ENCODE peak calls at places on chromosomes 2 and 18, in eight cellular contexts. K is sigmoid colon; F is kidney; Z is left ventricle myocardium inferior; A is hepatocyte; W is AG04450; I is PC-3; T is CD4-positive, alpha-beta T cell. P is an unnamed sample.

GRCh38 chr18:59579509-59579908 is 117.7 kb downstream of the CCBE1 start:
- DNase-seq in I (no peak), F (no peak), A (no peak), T (no peak), Z (no peak), W (no peak), K (no peak), P (no peak)

GRCh38 chr2:65528241-65528574 is 95.8 kb upstream of the SPRED2 start:
- DNase-seq in K (no peak), I (no peak), Z (no peak), F (no peak), W (no peak), A (peak), T (no peak), P (no peak)

GRCh38 chr2:160140471-160140870 is 59.6 kb downstream of the ITGB6 start:
- DNase-seq in W (no peak), T (no peak), I (no peak), Z (no peak), K (no peak), A (no peak), F (no peak), P (no peak)

GRCh38 chr2:226002438-226002837 is 602.9 kb downstream of the NYAP2 start:
- DNase-seq in A (peak), T (no peak), W (no peak), F (no peak), K (no peak), Z (no peak), I (peak), P (no peak)

GRCh38 chr18:9362869-9363268 is 28.3 kb downstream of the TWSG1 start:
- DNase-seq in T (no peak), I (peak), Z (no peak), K (no peak), A (peak), W (no peak), F (no peak), P (no peak)

GRCh38 chr2:187034434-187034833 is 185.5 kb upstream of the ZSWIM2 start:
- DNase-seq in I (no peak), Z (no peak), K (no peak), T (no peak), W (no peak), F (no peak), A (no peak), P (no peak)

GRCh38 chr2:47999512-47999911 is 93.2 kb upstream of the FBXO11 start:
- DNase-seq in A (no peak), F (no peak), W (no peak), I (no peak), K (no peak), Z (no peak), T (no peak), P (no peak)

GRCh38 chr2:20350105-20350712 is 435 bp downstream of the PUM2 start:
- DNase-seq in F (peak), Z (peak), W (no peak), K (peak), I (peak), T (peak), A (peak), P (peak)

GRCh38 chr18:59446012-59446411 is 86.9 kb upstream of the LMAN1 start:
- DNase-seq in W (no peak), I (no peak), T (no peak), F (no peak), A (peak), Z (no peak), K (no peak), P (no peak)

GRCh38 chr2:172848549-172848948 is 112.9 kb downstream of the RAPGEF4 start:
- DNase-seq in F (no peak), I (no peak), T (no peak), K (no peak), Z (no peak), A (no peak), W (no peak), P (no peak)

GRCh38 chr2:9708683-9709538 is 78.1 kb upstream of the YWHAQ start:
- DNase-seq in W (no peak), I (no peak), A (no peak), F (no peak), K (no peak), Z (no peak), T (no peak), P (no peak)

GRCh38 chr18:58447342-58448190 is 181.3 kb downstream of the ALPK2 start:
- DNase-seq in K (peak), Z (no peak), W (no peak), I (no peak), T (no peak), A (no peak), F (no peak), P (no peak)

GRCh38 chr2:132562245-132562644 is 107.8 kb downstream of the LYPD1 start:
- DNase-seq in K (no peak), A (no peak), I (no peak), Z (no peak), T (no peak), F (no peak), W (no peak), P (no peak)

GRCh38 chr2:96251721-96252292 is 14.0 kb downstream of the TMEM127 start:
- DNase-seq in K (peak), T (no peak), I (peak), Z (peak), F (peak), W (peak), A (peak), P (no peak)

GRCh38 chr2:127526940-127527804 is 883 bp upstream of the IWS1 start:
- DNase-seq in T (no peak), I (peak), W (no peak), Z (no peak), K (no peak), F (no peak), A (peak), P (no peak)
- TF ChIP-seq CTCF in T (no peak), I (peak), W (no peak), Z (no peak), K (no peak), F (peak), A (peak), P (no peak)

GRCh38 chr2:136378712-136379595 is 261.0 kb upstream of the CXCR4 start:
- DNase-seq in I (peak), Z (peak), W (no peak), T (peak), K (no peak), F (no peak), A (peak), P (no peak)
- TF ChIP-seq CTCF in I (peak), Z (peak), W (peak), T (peak), K (peak), F (peak), A (peak), P (peak)

GRCh38 chr2:40032650-40033319 is 253.7 kb upstream of the THUMPD2 start:
- DNase-seq in K (no peak), I (peak), A (no peak), F (no peak), T (no peak), W (no peak), Z (no peak), P (no peak)

GRCh38 chr2:40028792-40029488 is 249.9 kb upstream of the THUMPD2 start:
- DNase-seq in T (no peak), F (no peak), W (no peak), K (no peak), Z (no peak), A (no peak), I (peak), P (no peak)

GRCh38 chr2:40030451-40030975 is 251.5 kb upstream of the THUMPD2 start:
- DNase-seq in T (no peak), A (no peak), I (no peak), W (no peak), K (no peak), F (no peak), Z (no peak), P (no peak)

GRCh38 chr2:40033781-40034180 is 254.7 kb upstream of the THUMPD2 start:
- DNase-seq in Z (no peak), T (no peak), F (no peak), W (no peak), I (no peak), K (no peak), A (no peak), P (no peak)

GRCh38 chr2:40027968-40028367 is 248.9 kb upstream of the THUMPD2 start:
- DNase-seq in F (no peak), T (no peak), A (no peak), I (no peak), W (no peak), Z (no peak), K (no peak), P (no peak)
- TF ChIP-seq CTCF in F (no peak), T (no peak), A (no peak), I (no peak), W (no peak), Z (no peak), K (no peak), P (no peak)

DNA sequence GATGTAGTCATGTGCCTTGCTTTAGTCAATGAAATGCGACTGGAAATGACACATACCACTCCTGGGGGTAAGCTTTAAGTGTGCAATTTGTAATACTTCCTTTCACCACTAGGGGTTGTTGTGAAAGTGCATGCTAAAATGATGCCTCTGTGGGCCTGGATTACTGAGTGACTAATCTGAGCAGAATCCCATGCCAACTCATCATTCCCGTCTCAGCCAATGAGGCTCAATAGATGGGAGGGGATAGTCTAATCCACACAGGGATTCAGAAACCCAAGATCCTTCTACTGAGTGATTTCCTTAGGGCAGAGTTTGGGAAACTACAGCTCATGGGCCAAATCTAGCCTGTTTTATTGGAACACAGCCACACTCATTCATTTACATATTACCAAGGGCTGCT is 54.0 kb downstream of the HRH4 start:
- DNase-seq in Z (no peak), T (no peak), K (no peak), I (peak), A (no peak), W (no peak), F (no peak), P (no peak)
- TF ChIP-seq CTCF in Z (peak), T (peak), K (peak), I (peak), A (peak), W (peak), F (peak), P (no peak)

DNA sequence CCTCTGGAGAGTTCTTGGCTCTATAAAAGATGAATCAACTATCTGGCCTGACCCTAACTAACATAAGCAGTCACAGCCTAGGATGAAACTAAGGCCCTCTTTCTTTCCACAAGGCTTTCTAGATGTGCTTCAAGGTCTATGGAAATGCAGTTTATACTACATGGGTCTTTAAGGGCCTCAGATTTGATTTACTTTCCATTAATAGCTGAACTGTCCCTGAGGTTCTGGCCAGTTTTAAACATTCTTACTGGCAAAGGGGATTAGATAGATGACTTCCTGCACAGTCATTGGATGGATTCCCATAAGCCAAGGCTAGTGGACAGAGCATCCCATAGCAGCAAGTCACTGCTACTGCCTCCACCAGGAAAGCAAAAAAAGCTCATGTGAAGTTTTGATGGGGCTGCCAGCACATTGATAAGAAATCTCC is 38.1 kb upstream of the LCLAT1 start:
- DNase-seq in I (no peak), K (no peak), Z (no peak), T (no peak), W (no peak), F (no peak), A (no peak), P (no peak)
- TF ChIP-seq CTCF in I (no peak), K (no peak), Z (no peak), T (no peak), W (peak), F (no peak), A (no peak), P (no peak)